ENCODE peak calls at places on chromosome 2, in five cellular contexts. One of them, this sample, is unnamed.

GRCh38 chr2:201546576-201546975 is 95.0 kb downstream of the STRADB start:
- DNase-seq in stomach: no peak
- DNase-seq in breast epithelium: no peak
- DNase-seq in HCT116: no peak
- DNase-seq in K562: no peak
- DNase-seq in this sample: no peak

GRCh38 chr2:222753251-222753824 is 81.9 kb downstream of the MOGAT1 start:
- DNase-seq in stomach: no peak
- DNase-seq in HCT116: no peak
- DNase-seq in breast epithelium: no peak
- DNase-seq in K562: no peak
- DNase-seq in this sample: no peak

GRCh38 chr2:232203936-232204335 is 174.6 kb upstream of the ALPP start:
- DNase-seq in HCT116: no peak
- DNase-seq in breast epithelium: no peak
- DNase-seq in K562: no peak
- DNase-seq in stomach: no peak
- DNase-seq in this sample: no peak

GRCh38 chr2:156129227-156129626 is 203.3 kb downstream of the NR4A2 start:
- DNase-seq in K562: no peak
- DNase-seq in HCT116: no peak
- DNase-seq in breast epithelium: no peak
- DNase-seq in stomach: no peak
- DNase-seq in this sample: no peak

GRCh38 chr2:189076131-189076530 is 102.0 kb downstream of the COL3A1 start:
- DNase-seq in K562: no peak
- DNase-seq in stomach: no peak
- DNase-seq in HCT116: no peak
- DNase-seq in breast epithelium: no peak
- DNase-seq in this sample: no peak

GRCh38 chr2:238420878-238421694 is 5.6 kb upstream of the ASB1 start:
- DNase-seq in HCT116: no peak
- DNase-seq in stomach: peak; percentile 25
- DNase-seq in breast epithelium: peak; percentile 83
- DNase-seq in K562: peak; percentile 83
- DNase-seq in this sample: no peak

GRCh38 chr2:127453392-127454171 is 35.4 kb downstream of the PROC start:
- DNase-seq in HCT116: no peak
- DNase-seq in breast epithelium: no peak
- DNase-seq in stomach: no peak
- DNase-seq in K562: peak; percentile 74
- DNase-seq in this sample: no peak

GRCh38 chr2:70094978-70095832 is 7.9 kb downstream of the PCBP1 start:
- DNase-seq in K562: no peak
- DNase-seq in HCT116: no peak
- DNase-seq in breast epithelium: peak; percentile 88
- DNase-seq in stomach: peak; percentile 81
- DNase-seq in this sample: no peak

GRCh38 chr2:173355866-173356508 is 1.3 kb downstream of the CDCA7 start:
- DNase-seq in K562: no peak
- DNase-seq in stomach: no peak
- DNase-seq in HCT116: no peak
- DNase-seq in breast epithelium: no peak
- DNase-seq in this sample: no peak

GRCh38 chr2:158060862-158061435 is 40.7 kb upstream of the UPP2 start:
- DNase-seq in breast epithelium: no peak
- DNase-seq in HCT116: peak; percentile 1
- DNase-seq in K562: no peak
- DNase-seq in stomach: no peak
- DNase-seq in this sample: no peak

GRCh38 chr2:225028572-225028971 is 13.7 kb downstream of the DOCK10 start:
- DNase-seq in HCT116: no peak
- DNase-seq in stomach: no peak
- DNase-seq in breast epithelium: no peak
- DNase-seq in K562: no peak
- DNase-seq in this sample: no peak

GRCh38 chr2:167134381-167135072 is 246.2 kb downstream of the XIRP2 start:
- DNase-seq in stomach: no peak
- DNase-seq in HCT116: no peak
- DNase-seq in breast epithelium: no peak
- DNase-seq in K562: no peak
- DNase-seq in this sample: no peak

GRCh38 chr2:172806426-172807008 is 70.9 kb downstream of the RAPGEF4 start:
- DNase-seq in K562: peak; percentile 30
- DNase-seq in stomach: no peak
- DNase-seq in HCT116: peak; percentile 37
- DNase-seq in breast epithelium: no peak
- DNase-seq in this sample: no peak

GRCh38 chr2:62221141-62221540 is 25.2 kb downstream of the B3GNT2 start:
- DNase-seq in HCT116: no peak
- DNase-seq in K562: no peak
- DNase-seq in stomach: no peak
- DNase-seq in breast epithelium: no peak
- DNase-seq in this sample: no peak

GRCh38 chr2:172246649-172247048 is 143.9 kb upstream of the DLX2 start:
- DNase-seq in K562: no peak
- DNase-seq in stomach: no peak
- DNase-seq in breast epithelium: no peak
- DNase-seq in HCT116: peak; percentile 63
- DNase-seq in this sample: no peak

GRCh38 chr2:52934354-52934898 is 833.2 kb upstream of the CHAC2 start:
- DNase-seq in stomach: no peak
- DNase-seq in HCT116: peak; percentile 91
- DNase-seq in K562: no peak
- DNase-seq in breast epithelium: peak; percentile 49
- DNase-seq in this sample: no peak

GRCh38 chr2:191927991-191928390 is 81.1 kb upstream of the CAVIN2 start:
- DNase-seq in stomach: no peak
- DNase-seq in breast epithelium: no peak
- DNase-seq in HCT116: no peak
- DNase-seq in K562: no peak
- DNase-seq in this sample: no peak

GRCh38 chr2:85278361-85278760 is 49.4 kb downstream of the TGOLN2 start:
- DNase-seq in HCT116: no peak
- DNase-seq in breast epithelium: no peak
- DNase-seq in K562: no peak
- DNase-seq in stomach: no peak
- DNase-seq in this sample: no peak

GRCh38 chr2:106065268-106065982 is 128.7 kb downstream of the UXS1 start:
- DNase-seq in HCT116: no peak
- DNase-seq in stomach: no peak
- DNase-seq in K562: no peak
- DNase-seq in breast epithelium: no peak
- DNase-seq in this sample: peak; percentile 64

GRCh38 chr2:215420471-215420935 is 15.4 kb downstream of the FN1 start:
- DNase-seq in K562: no peak
- DNase-seq in stomach: no peak
- DNase-seq in HCT116: no peak
- DNase-seq in breast epithelium: no peak
- DNase-seq in this sample: no peak
- TF ChIP-seq POLR2A in K562: no peak
- TF ChIP-seq POLR2A in stomach: no peak
- TF ChIP-seq POLR2A in HCT116: no peak
- TF ChIP-seq POLR2A in breast epithelium: no peak
- TF ChIP-seq POLR2A in this sample: no peak

GRCh38 chr2:23238011-23238657 is 146.8 kb upstream of the KLHL29 start:
- DNase-seq in stomach: no peak
- DNase-seq in K562: no peak
- DNase-seq in HCT116: no peak
- DNase-seq in breast epithelium: no peak
- DNase-seq in this sample: peak; percentile 50

GRCh38 chr2:23239374-23239773 is 145.6 kb upstream of the KLHL29 start:
- DNase-seq in K562: no peak
- DNase-seq in stomach: no peak
- DNase-seq in breast epithelium: no peak
- DNase-seq in HCT116: no peak
- DNase-seq in this sample: peak; percentile 68

GRCh38 chr2:23243258-23243657 is 141.7 kb upstream of the KLHL29 start:
- DNase-seq in K562: no peak
- DNase-seq in breast epithelium: no peak
- DNase-seq in stomach: no peak
- DNase-seq in HCT116: no peak
- DNase-seq in this sample: peak; percentile 84

GRCh38 chr2:23241611-23242245 is 143.3 kb upstream of the KLHL29 start:
- DNase-seq in K562: no peak
- DNase-seq in HCT116: no peak
- DNase-seq in breast epithelium: no peak
- DNase-seq in stomach: no peak
- DNase-seq in this sample: peak; percentile 60

DNA sequence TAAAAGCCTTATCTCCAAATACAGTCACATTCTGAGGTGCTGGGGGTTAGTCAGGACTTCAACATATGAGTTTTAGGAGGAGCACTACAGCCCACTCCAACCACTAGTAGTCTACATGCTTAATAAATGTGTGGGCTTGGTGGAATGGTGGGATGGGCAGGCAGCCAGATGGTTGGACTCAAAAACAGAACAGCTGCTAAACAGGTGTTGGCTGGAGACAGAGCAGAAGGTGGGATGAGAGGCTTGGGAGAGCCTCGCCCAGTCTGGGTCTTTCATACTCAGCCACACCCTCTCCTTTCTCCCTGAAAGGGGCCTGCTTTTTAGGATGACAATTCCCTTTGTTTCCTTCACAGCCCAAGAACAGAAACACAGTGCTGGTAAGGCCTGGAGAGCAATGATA is 143.9 kb upstream of the KLHL29 start:
- DNase-seq in K562: no peak
- DNase-seq in stomach: no peak
- DNase-seq in HCT116: no peak
- DNase-seq in breast epithelium: no peak
- DNase-seq in this sample: peak; percentile 55
- H3K27ac ChIP-seq in K562: no peak overlapping the region
- H3K27ac ChIP-seq in stomach: no peak overlapping the region
- H3K27ac ChIP-seq in HCT116: no peak overlapping the region
- H3K27ac ChIP-seq in breast epithelium: no peak overlapping the region
- H3K27ac ChIP-seq in this sample: no peak overlapping the region

GRCh38 chr2:159095813-159096212 is 127.4 kb downstream of the TANC1 start:
- DNase-seq in breast epithelium: peak; percentile 46
- DNase-seq in HCT116: no peak
- DNase-seq in stomach: no peak
- DNase-seq in K562: no peak
- DNase-seq in this sample: no peak

GRCh38 chr2:159096896-159097295 is 128.5 kb downstream of the TANC1 start:
- DNase-seq in breast epithelium: no peak
- DNase-seq in K562: no peak
- DNase-seq in stomach: no peak
- DNase-seq in HCT116: no peak
- DNase-seq in this sample: no peak

GRCh38 chr2:159098374-159098773 is 129.9 kb downstream of the TANC1 start:
- DNase-seq in stomach: no peak
- DNase-seq in HCT116: no peak
- DNase-seq in K562: no peak
- DNase-seq in breast epithelium: no peak
- DNase-seq in this sample: no peak

GRCh38 chr2:159101755-159102489 is 133.5 kb downstream of the TANC1 start:
- DNase-seq in stomach: no peak
- DNase-seq in breast epithelium: no peak
- DNase-seq in HCT116: no peak
- DNase-seq in K562: no peak
- DNase-seq in this sample: no peak

GRCh38 chr2:159098815-159099455 is 130.5 kb downstream of the TANC1 start:
- DNase-seq in stomach: no peak
- DNase-seq in HCT116: no peak
- DNase-seq in K562: no peak
- DNase-seq in breast epithelium: no peak
- DNase-seq in this sample: no peak
- TF ChIP-seq POLR2AphosphoS5 in stomach: peak; percentile 4
- TF ChIP-seq POLR2AphosphoS5 in HCT116: no peak
- TF ChIP-seq POLR2AphosphoS5 in K562: no peak
- TF ChIP-seq POLR2AphosphoS5 in breast epithelium: no peak
- TF ChIP-seq POLR2AphosphoS5 in this sample: no peak

DNA sequence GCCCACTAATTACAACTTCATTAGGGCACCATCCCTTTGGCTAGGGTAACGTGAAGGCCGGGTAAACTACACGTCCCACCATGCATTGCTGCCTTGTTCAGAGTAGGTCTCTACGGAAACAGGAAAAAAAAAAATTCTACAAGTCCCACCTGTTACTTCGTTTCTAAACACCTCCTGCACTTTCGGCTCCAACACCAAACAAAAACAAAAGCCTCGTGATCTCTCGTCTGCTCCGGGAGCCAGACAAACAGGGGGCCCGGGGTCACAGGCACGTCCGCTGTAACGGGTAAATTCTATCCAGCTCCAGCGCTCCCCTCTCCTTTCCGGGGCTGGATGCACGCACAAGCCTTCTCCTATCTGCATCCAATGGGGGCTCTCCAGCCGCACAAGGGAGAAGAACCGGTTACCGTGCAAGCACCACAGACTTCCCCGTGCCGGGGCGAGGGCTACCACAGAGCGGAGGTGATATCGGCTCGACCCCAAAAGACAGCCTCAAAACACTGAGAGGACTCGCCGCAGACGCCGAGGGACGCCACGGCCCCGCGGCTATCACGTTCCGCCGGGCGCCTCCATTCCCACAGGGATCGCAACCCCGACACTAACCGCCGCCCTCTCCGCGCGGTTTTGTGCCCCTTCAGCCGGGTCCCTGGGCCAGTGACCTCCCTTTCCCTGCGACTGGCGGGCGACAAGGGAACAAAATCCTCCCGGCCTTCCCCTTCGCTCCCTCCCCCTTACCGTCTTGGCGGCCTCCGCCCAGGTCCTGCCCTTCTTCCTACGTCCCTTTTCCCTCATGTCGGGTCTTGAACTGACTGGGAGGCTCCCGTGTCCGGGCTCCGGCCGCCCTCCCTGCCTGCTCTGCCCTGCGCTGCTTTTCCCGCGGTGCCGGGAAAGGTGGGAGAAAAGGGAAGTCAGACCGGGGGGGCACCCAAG is 591 bp downstream of the ASXL2 start:
- DNase-seq in K562: peak; percentile 66
- DNase-seq in breast epithelium: peak; percentile 32
- DNase-seq in HCT116: peak; percentile 42
- DNase-seq in stomach: peak; percentile 49
- DNase-seq in this sample: no peak
- TF ChIP-seq POLR2A in K562: peak; percentile 83
- TF ChIP-seq POLR2A in breast epithelium: no peak
- TF ChIP-seq POLR2A in HCT116: no peak
- TF ChIP-seq POLR2A in stomach: no peak
- TF ChIP-seq POLR2A in this sample: no peak